ENCODE peak calls at places on chromosomes 16 and 17, in six cellular contexts. B, F, H, C, R and A are unnamed samples.

GRCh38 chr16:19781196-19781595 is 63.1 kb downstream of the IQCK start:
- DNase-seq in R (no peak), B (peak; percentile 53), F (no peak), C (peak; percentile 5), H (no peak), A (peak; percentile 45)

GRCh38 chr17:51275381-51275780 is 15.0 kb downstream of the UTP18 start:
- DNase-seq in H (no peak), R (no peak), C (peak; percentile 87), F (no peak), B (peak; percentile 53), A (peak; percentile 76)

GRCh38 chr17:79306688-79307323 is 232.2 kb downstream of the ENGASE start:
- DNase-seq in R (peak; percentile 68), F (no peak), H (no peak), C (no peak), B (no peak), A (no peak)

GRCh38 chr17:75749545-75750389 is 15.2 kb downstream of the GALK1 start:
- DNase-seq in H (peak; percentile 89), F (peak; percentile 94), R (peak; percentile 89), B (peak; percentile 77), C (peak; percentile 46), A (no peak)

GRCh38 chr17:37742114-37742761 is 2.6 kb downstream of the HNF1B start:
- DNase-seq in C (peak; percentile 17), F (peak; percentile 62), B (no peak), H (no peak), R (peak; percentile 37), A (no peak)

GRCh38 chr17:72879877-72880276 is 212.6 kb downstream of the SLC39A11 start:
- DNase-seq in F (no peak), B (no peak), C (no peak), R (no peak), H (no peak), A (no peak)

GRCh38 chr17:81959362-81960129 is 1.4 kb downstream of the NOTUM start:
- DNase-seq in H (peak; percentile 77), R (peak; percentile 84), B (peak; percentile 47), C (peak; percentile 32), F (peak; percentile 96), A (no peak)

GRCh38 chr17:512926-513325 is 160.3 kb upstream of the RPH3AL start:
- DNase-seq in H (no peak), C (no peak), R (no peak), F (peak; percentile 77), B (peak; percentile 60), A (no peak)

GRCh38 chr16:3783516-3783915 is 66.2 kb upstream of the TRAP1 start:
- DNase-seq in H (no peak), F (no peak), R (no peak), C (no peak), B (no peak), A (no peak)

GRCh38 chr16:3781421-3781820 is 64.1 kb upstream of the TRAP1 start:
- DNase-seq in B (no peak), R (no peak), F (no peak), H (no peak), C (no peak), A (no peak)

GRCh38 chr16:3782566-3782965 is 65.2 kb upstream of the TRAP1 start:
- DNase-seq in F (no peak), R (no peak), H (no peak), C (no peak), B (no peak), A (no peak)

GRCh38 chr16:3776316-3776715 is 59.0 kb upstream of the TRAP1 start:
- DNase-seq in F (no peak), R (peak; percentile 81), H (no peak), C (no peak), B (no peak), A (no peak)

DNA sequence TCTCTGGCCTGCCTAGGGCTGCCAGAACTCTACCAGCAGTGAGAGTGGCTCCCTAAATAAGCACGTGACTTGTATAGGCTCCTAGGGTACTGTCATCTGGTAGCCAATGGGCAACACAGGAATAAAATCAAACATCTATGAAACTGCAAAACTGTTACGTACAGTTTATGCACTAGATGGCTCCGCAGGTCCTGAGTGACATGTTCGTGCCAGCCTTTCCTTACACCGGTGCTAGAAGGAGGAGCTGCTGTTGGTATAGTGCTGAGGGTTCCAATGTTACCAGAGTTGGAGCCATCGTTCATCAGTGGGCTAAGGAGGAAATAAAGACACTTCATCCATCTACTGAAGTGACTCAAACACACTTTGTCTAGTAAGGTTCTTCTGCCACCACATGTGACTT is 63.2 kb upstream of the TRAP1 start:
- DNase-seq in C (peak; percentile 12), F (peak; percentile 46), R (no peak), H (no peak), B (peak; percentile 24), A (no peak)
- TF ChIP-seq CTCF in C (no peak), F (peak; percentile 29), R (no peak), H (no peak), B (peak; percentile 1), A (no peak)

GRCh38 chr17:31880311-31880710 is 21.2 kb downstream of the UTP6 start:
- DNase-seq in C (no peak), H (no peak), B (no peak), R (no peak), F (no peak), A (no peak)
- H3K4me3 ChIP-seq in C (no peak overlapping the region), H (no peak overlapping the region), B (no peak overlapping the region), R (no peak overlapping the region), F (no peak overlapping the region), A (no peak overlapping the region)

DNA sequence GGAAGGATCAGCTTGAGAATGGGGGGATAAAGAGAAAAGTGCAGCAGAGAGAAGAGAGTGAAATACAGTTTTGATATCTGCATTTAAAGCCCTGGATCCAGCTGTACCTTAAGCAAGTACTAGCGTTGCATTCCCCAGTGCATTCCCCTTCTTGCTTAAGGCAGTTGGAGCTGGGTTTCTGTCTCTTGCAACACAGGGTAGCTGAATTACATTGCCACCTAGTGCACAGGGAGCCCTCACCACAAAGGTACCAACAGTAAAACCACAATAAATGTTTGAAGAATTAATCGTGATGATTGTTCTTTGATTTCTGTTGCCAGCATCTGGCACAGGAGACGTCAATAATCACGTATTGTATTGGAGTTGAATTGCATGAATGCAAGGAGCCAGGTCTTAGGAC is 588.7 kb downstream of the RBFOX1 start:
- DNase-seq in C (no peak), F (no peak), B (no peak), R (no peak), H (no peak), A (no peak)
- TF ChIP-seq CTCF in C (no peak), F (no peak), B (no peak), R (no peak), H (no peak), A (no peak)

GRCh38 chr16:22164482-22164881 is 2.2 kb downstream of the SDR42E2 start:
- DNase-seq in R (no peak), H (no peak), F (no peak), C (no peak), B (no peak), A (no peak)

GRCh38 chr16:22161401-22161800 is 905 bp upstream of the SDR42E2 start:
- DNase-seq in C (no peak), B (no peak), F (no peak), R (no peak), H (no peak), A (no peak)

GRCh38 chr16:22163806-22164205 is 1.5 kb downstream of the SDR42E2 start:
- DNase-seq in R (no peak), B (no peak), H (no peak), F (no peak), C (no peak), A (no peak)

GRCh38 chr16:22161999-22162657 is at the start of gene SDR42E2:
- DNase-seq in R (peak; percentile 31), H (no peak), C (no peak), B (no peak), F (peak; percentile 83), A (no peak)

GRCh38 chr16:22162658-22163009 is 328 bp downstream of the SDR42E2 start:
- DNase-seq in R (no peak), H (no peak), B (no peak), C (no peak), F (no peak), A (no peak)
- H3K4me3 ChIP-seq in R (peak overlapping the region; percentile 20), H (no peak overlapping the region), B (no peak overlapping the region), C (no peak overlapping the region), F (no peak overlapping the region), A (no peak overlapping the region)

DNA sequence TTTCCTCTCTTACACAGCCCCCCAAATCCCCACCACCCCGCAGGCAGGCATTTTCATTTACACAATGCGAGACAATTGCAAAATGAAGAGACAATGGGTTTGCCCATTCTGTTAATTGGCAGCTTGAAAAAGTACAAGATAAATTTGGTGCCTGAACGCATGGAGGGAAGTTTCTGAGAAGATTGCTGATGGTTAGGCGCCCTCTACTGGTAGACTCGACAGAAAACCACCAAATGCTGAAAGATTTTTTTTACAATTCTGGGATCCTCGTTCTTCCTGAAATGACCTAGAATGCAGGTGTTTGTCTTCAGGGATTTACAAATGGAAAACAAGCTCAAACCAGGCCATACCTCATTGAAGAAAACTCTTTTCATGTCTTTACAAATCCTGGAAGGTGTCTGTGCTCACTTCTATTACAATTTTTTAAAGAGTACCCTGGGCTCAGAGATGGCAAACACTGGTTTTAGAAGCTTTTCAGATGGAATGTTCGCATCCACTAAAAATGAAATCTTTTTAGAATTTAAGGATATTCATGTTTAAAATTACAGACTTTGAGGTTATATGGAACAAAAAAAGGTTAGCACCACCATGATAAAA is 338.5 kb downstream of the PMP22 start:
- DNase-seq in R (peak; percentile 42), B (peak; percentile 90), F (peak; percentile 26), C (peak; percentile 48), H (peak; percentile 23), A (no peak)
- TF ChIP-seq CTCF in R (no peak), B (peak; percentile 85), F (peak; percentile 85), C (peak; percentile 74), H (peak; percentile 61), A (peak; percentile 72)

DNA sequence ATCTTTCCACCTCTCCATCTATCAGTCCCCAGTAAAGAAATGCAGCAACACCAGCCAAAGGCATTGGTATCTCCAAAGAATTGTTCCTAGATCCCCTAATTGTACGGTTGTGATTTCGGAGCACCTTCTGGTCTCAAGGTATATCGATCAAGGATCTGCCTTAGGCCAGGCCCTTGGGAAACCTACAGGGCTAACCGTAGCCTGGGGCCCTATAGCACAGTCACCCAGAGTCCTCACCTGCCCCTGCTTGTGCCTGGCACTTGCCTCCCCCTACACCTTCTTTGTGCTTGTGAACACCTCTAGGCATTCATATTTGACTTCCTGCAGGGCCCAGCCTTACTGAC is 16.8 kb upstream of the AURKB start:
- DNase-seq in R (no peak), H (no peak), F (no peak), B (no peak), C (no peak), A (no peak)
- H3K4me3 ChIP-seq in R (no peak overlapping the region), H (peak overlapping the region; percentile 27), F (peak overlapping the region; percentile 55), B (peak overlapping the region; percentile 25), C (peak overlapping the region; percentile 50), A (peak overlapping the region; percentile 23)

DNA sequence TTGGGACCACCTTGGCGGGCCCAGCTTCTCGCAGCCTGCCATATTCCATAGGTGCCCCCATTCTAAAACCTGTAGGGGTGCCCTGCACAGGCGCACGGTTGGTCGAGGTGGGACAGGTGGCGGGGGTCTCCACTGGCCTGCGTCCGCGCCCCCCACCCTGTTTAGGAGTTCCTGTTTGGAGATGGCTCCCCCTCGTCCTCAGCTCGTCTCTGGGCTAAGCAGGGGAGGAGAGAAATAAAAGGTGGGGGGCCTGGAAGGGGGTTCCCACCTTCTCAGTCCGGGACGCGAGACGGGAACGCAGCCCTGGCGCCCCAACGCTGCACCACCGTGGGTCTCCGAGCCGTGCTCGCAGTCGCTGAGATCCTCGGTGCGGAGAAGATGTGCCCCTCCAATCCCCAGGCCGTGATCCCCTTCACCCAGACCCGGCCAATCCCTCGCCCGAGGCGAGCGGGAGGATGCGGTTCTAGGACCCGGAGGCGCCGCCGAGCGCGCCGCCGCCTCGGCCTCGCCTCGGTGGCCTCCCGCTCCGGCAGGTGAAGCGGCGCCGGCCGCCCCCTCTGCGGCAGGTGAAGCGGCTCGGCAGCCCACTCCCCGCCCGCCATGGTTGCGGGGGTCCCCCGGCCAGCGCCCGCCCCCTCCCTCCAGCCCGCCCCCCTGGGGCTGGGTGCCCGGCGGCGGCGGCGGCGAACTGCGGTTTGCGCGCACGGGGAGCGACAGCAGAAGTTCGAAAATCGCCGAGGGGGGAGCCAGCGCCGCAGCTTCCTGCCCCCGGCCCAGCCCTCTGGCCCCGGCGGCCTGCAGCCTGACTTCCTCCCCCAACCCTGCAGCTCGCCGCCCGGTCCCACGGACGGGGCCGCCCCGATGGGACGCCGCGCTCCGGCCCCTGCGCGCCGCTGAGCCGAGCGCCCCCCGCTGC is at the start of gene FMNL1:
- DNase-seq in B (no peak), C (no peak), R (peak; percentile 68), F (peak; percentile 71), H (no peak), A (no peak)
- TF ChIP-seq CTCF in B (no peak), C (no peak), R (no peak), F (no peak), H (no peak), A (no peak)